ENCODE peak calls at places on chromosomes 3 and 15, in five cellular contexts. I is stomach, Z is breast epithelium, D is tibial nerve, K is esophagus muscularis mucosa. F is an unnamed sample.
A peak's percentile ranks its signal among the peaks of the same experiment; 100 is the strongest.

GRCh38 chr3:151770941-151771340 is 37.2 kb downstream of the AADACL2 start:
- DNase-seq in I (peak; percentile 73), Z (no peak), D (peak; percentile 46), K (no peak), F (no peak)

GRCh38 chr3:117035785-117036184 is 326.2 kb downstream of the TUSC7 start:
- DNase-seq in I (no peak), Z (no peak), D (no peak), K (no peak), F (no peak)

GRCh38 chr3:124063168-124063909 is 71.4 kb upstream of the ROPN1 start:
- DNase-seq in I (no peak), Z (no peak), D (no peak), K (no peak), F (no peak)

GRCh38 chr3:133989931-133990702 is 39.6 kb downstream of the SLCO2A1 start:
- DNase-seq in I (no peak), Z (no peak), D (no peak), K (no peak), F (no peak)

GRCh38 chr3:57753016-57753415 is 3.1 kb upstream of the SLMAP start:
- DNase-seq in I (no peak), Z (no peak), D (no peak), K (no peak), F (no peak)

GRCh38 chr15:44468713-44469385 is 41.4 kb downstream of the CTDSPL2 start:
- DNase-seq in I (no peak), Z (no peak), D (no peak), K (no peak), F (no peak)

GRCh38 chr3:149992416-149993058 is 21.8 kb upstream of the PFN2 start:
- DNase-seq in I (no peak), Z (no peak), D (no peak), K (no peak), F (no peak)

GRCh38 chr3:12905316-12906071 is 64.1 kb upstream of the RPL32 start:
- DNase-seq in I (no peak), Z (no peak), D (no peak), K (no peak), F (no peak)

GRCh38 chr15:45863881-45864580 is 229.2 kb downstream of the SQOR start:
- DNase-seq in I (peak; percentile 35), Z (no peak), D (no peak), K (no peak), F (no peak)

GRCh38 chr3:160622263-160623045 is 54.5 kb upstream of the ARL14 start:
- DNase-seq in I (no peak), Z (no peak), D (no peak), K (no peak), F (no peak)

GRCh38 chr15:30990036-30990435 is 1.4 kb downstream of the MTMR10 start:
- DNase-seq in I (no peak), Z (no peak), D (no peak), K (no peak), F (no peak)

GRCh38 chr3:141434255-141434654 is 52.6 kb upstream of the RASA2 start:
- DNase-seq in I (no peak), Z (no peak), D (no peak), K (no peak), F (no peak)

GRCh38 chr3:2921903-2922302 is 188.3 kb downstream of the IL5RA start:
- DNase-seq in I (no peak), Z (no peak), D (peak; percentile 7), K (no peak), F (no peak)

GRCh38 chr15:35992791-35993190 is 446.8 kb upstream of the DPH6 start:
- DNase-seq in I (no peak), Z (no peak), D (no peak), K (no peak), F (no peak)

GRCh38 chr15:75031773-75032302 is 8.4 kb downstream of the PPCDC start:
- DNase-seq in I (no peak), Z (no peak), D (no peak), K (no peak), F (no peak)

GRCh38 chr15:93664180-93664951 is 567.0 kb upstream of the MCTP2 start:
- DNase-seq in I (no peak), Z (no peak), D (no peak), K (peak; percentile 84), F (no peak)

GRCh38 chr3:126356373-126357298 is 572 bp downstream of the KLF15 start:
- DNase-seq in I (no peak), Z (no peak), D (no peak), K (no peak), F (no peak)

GRCh38 chr3:126354776-126355175 is 2.4 kb downstream of the KLF15 start:
- DNase-seq in I (no peak), Z (no peak), D (no peak), K (no peak), F (no peak)

GRCh38 chr3:126355251-126355650 is 2.0 kb downstream of the KLF15 start:
- DNase-seq in I (no peak), Z (no peak), D (no peak), K (no peak), F (no peak)

GRCh38 chr3:126357299-126358037 is at the start of gene KLF15:
- DNase-seq in I (peak; percentile 91), Z (peak; percentile 80), D (peak; percentile 81), K (peak; percentile 96), F (no peak)

DNA sequence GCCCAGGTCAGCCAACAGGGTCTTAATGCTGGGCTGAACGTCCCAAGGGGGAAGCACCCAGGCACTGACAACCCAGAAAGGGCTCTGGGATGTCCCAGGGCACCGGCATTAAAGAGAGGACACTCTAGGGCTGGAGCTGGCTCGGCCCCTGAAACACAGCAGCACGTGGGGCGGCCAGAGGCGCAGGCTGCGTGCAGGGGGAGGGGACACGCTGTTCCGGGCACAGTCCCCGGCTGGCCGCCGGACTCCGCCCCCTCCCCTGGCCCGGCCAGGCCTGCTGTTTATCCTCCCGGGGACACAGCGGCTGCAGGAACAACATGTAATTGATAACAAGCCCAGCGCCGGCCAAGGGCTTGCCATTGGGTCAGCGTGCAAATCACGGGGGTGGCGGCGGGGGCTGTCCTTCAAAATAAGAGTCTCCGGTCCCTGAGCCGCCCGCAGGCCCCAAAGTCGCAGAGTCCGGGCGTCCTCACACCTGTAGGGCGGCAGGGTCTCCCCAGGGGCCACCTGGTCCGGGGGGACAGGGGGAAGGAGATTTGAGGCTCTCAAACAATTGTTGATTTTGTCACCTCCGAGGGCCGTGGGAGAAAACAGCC is 1.3 kb downstream of the KLF15 start:
- DNase-seq in I (peak; percentile 98), Z (peak; percentile 90), D (peak; percentile 97), K (peak; percentile 99), F (no peak)
- TF ChIP-seq POLR2A in I (no peak), Z (peak; percentile 48), D (peak; percentile 39), K (peak; percentile 68), F (peak; percentile 54)

GRCh38 chr3:50321146-50321843 is 1.2 kb downstream of the HYAL2 start:
- DNase-seq in I (peak; percentile 92), Z (peak; percentile 86), D (peak; percentile 84), K (peak; percentile 97), F (no peak)
- TF ChIP-seq POLR2A in I (no peak), Z (no peak), D (no peak), K (no peak), F (no peak)

GRCh38 chr15:57310876-57311275 is 65.4 kb upstream of the CGNL1 start:
- DNase-seq in I (peak; percentile 2), Z (no peak), D (no peak), K (no peak), F (no peak)

GRCh38 chr15:57312006-57312322 is 64.3 kb upstream of the CGNL1 start:
- DNase-seq in I (no peak), Z (no peak), D (no peak), K (no peak), F (no peak)

GRCh38 chr15:57313134-57313483 is 63.2 kb upstream of the CGNL1 start:
- DNase-seq in I (no peak), Z (peak; percentile 10), D (no peak), K (no peak), F (no peak)

GRCh38 chr15:57316451-57316850 is 59.9 kb upstream of the CGNL1 start:
- DNase-seq in I (no peak), Z (no peak), D (no peak), K (no peak), F (no peak)

DNA sequence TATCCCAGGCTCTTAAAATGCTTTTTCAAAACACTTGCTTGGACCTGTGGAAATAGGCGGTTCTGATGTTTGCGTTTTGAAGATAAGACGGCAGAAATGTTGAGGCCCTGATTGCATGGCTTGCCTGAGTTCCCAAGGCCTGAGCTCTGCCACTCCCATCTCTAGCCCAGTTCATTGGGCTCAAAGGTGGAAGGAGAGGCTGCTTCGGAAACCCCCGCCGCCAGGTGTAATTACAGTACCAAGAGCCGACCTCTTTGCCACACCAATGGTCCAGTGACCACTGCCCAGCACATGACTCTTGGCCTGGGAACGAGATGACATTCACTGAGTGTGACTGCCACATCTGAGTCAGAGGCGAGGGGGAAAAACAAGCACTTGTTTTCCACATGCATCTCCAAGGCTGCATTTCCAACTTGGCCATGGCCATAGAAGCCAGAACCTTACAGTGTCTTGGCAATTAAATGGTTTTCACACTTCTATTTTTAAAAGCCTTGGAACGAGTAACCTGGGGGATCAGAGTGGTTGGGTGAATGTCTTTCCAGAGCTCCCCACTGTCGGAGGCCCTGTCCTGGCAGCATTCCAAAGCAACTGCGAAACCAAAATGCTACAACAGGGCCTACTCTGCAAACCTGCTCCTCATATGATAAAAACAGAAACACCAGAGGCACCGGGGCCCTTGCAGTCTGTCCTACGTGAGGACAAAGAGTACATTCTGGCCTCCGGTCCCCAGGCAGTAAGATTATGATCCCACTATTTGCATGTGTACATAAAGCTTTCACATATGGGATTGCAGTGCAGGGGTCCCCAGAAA is 63.8 kb upstream of the CGNL1 start:
- DNase-seq in I (peak; percentile 52), Z (peak; percentile 34), D (no peak), K (no peak), F (no peak)
- TF ChIP-seq POLR2A in I (no peak), Z (no peak), D (no peak), K (no peak), F (no peak)

GRCh38 chr15:85693277-85693676 is 101.4 kb downstream of the KLHL25 start:
- DNase-seq in I (no peak), Z (no peak), D (no peak), K (no peak), F (no peak)

GRCh38 chr15:85694086-85694485 is 100.6 kb downstream of the KLHL25 start:
- DNase-seq in I (no peak), Z (no peak), D (no peak), K (no peak), F (no peak)

GRCh38 chr15:85691350-85692240 is 103.1 kb downstream of the KLHL25 start:
- DNase-seq in I (peak; percentile 35), Z (no peak), D (no peak), K (no peak), F (no peak)

GRCh38 chr15:85690546-85691226 is 104.0 kb downstream of the KLHL25 start:
- DNase-seq in I (no peak), Z (no peak), D (no peak), K (no peak), F (no peak)

DNA sequence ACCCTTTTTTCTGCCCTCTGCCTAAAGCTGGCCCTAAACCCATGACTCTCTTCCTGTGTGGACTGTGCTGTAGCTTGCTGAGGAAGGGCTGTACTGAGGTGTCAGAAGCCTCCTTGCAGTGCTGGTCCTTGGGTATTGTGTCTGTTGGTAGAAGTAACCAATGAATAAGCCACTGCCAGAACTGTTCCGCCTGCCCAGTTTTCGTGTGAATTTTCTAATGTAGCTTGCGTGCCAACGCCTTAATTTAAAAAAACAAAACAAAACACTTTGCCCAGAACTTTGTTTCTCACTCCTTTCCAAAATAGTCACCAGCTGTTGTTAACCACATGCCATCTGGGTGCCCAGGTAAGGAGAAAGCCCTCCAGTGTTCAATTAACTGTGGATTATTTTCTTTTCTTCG is 101.9 kb downstream of the KLHL25 start:
- DNase-seq in I (peak; percentile 35), Z (no peak), D (no peak), K (no peak), F (no peak)
- TF ChIP-seq POLR2A in I (no peak), Z (no peak), D (no peak), K (no peak), F (no peak)